ENCODE peak calls at places on chromosomes 16 and 17, in six cellular contexts. P, Z, Y, Q, I and X are unnamed samples.

GRCh38 chr16:70460737-70461261 is 6.4 kb downstream of the FCSK start:
- DNase-seq in P (no peak), Z (no peak), Y (no peak), Q (no peak), I (no peak), X (no peak)

GRCh38 chr17:7889166-7889584 is 586 bp downstream of the CHD3 start:
- DNase-seq in P (no peak), Z (peak), Y (peak), Q (peak), I (peak), X (no peak)

GRCh38 chr17:3026856-3027751 is 36.3 kb downstream of the OR1D5 start:
- DNase-seq in P (no peak), Z (peak), Y (no peak), Q (no peak), I (peak), X (peak)

GRCh38 chr16:49773534-49774486 is 82.1 kb downstream of the ZNF423 start:
- DNase-seq in P (no peak), Z (no peak), Y (no peak), Q (no peak), I (no peak), X (no peak)

GRCh38 chr17:73247728-73248127 is 14.0 kb downstream of the CPSF4L start:
- DNase-seq in P (no peak), Z (no peak), Y (no peak), Q (peak), I (no peak), X (no peak)

GRCh38 chr17:40417609-40418427 is at the start of gene TOP2A:
- DNase-seq in P (peak), Z (peak), Y (peak), Q (peak), I (peak), X (no peak)

GRCh38 chr17:3685174-3685812 is 10.7 kb downstream of the P2RX5 start:
- DNase-seq in P (no peak), Z (no peak), Y (no peak), Q (no peak), I (no peak), X (no peak)

GRCh38 chr17:17484451-17484899 is 7.7 kb downstream of the MED9 start:
- DNase-seq in P (no peak), Z (no peak), Y (no peak), Q (no peak), I (no peak), X (peak)

GRCh38 chr17:39631403-39631802 is 4.7 kb downstream of the PPP1R1B start:
- DNase-seq in P (no peak), Z (no peak), Y (no peak), Q (no peak), I (no peak), X (no peak)

GRCh38 chr16:81767987-81768592 is 11.0 kb upstream of the PLCG2 start:
- DNase-seq in P (no peak), Z (no peak), Y (no peak), Q (peak), I (no peak), X (no peak)

GRCh38 chr16:66705790-66706505 is 9.4 kb upstream of the CMTM4 start:
- DNase-seq in P (no peak), Z (peak), Y (peak), Q (no peak), I (peak), X (no peak)

GRCh38 chr16:47858333-47859067 is 297.3 kb downstream of the ABCC12 start:
- DNase-seq in P (no peak), Z (no peak), Y (no peak), Q (no peak), I (no peak), X (no peak)

GRCh38 chr17:721540-721937 is 6.9 kb upstream of the VPS53 start:
- DNase-seq in P (no peak), Z (no peak), Y (no peak), Q (no peak), I (no peak), X (no peak)

GRCh38 chr16:58024673-58025350 is 742 bp upstream of the MMP15 start:
- DNase-seq in P (no peak), Z (no peak), Y (peak), Q (peak), I (peak), X (peak)

GRCh38 chr16:2955438-2955778 is 8.7 kb upstream of the KREMEN2 start:
- DNase-seq in P (no peak), Z (no peak), Y (no peak), Q (no peak), I (no peak), X (peak)
- TF ChIP-seq CTCF in P (no peak), Z (no peak), Y (no peak), Q (no peak), I (no peak), X (no peak)

GRCh38 chr16:63080736-63081135 is 1044.5 kb upstream of the CDH8 start:
- DNase-seq in P (no peak), Z (no peak), Y (no peak), Q (no peak), I (no peak), X (no peak)
- TF ChIP-seq CTCF in P (no peak), Z (no peak), Y (no peak), Q (no peak), I (no peak), X (no peak)

GRCh38 chr17:81694810-81695209 is 8.4 kb upstream of the MRPL12 start:
- DNase-seq in P (no peak), Z (no peak), Y (no peak), Q (no peak), I (no peak), X (no peak)

GRCh38 chr17:81691196-81691595 is 7.4 kb downstream of the HGS start:
- DNase-seq in P (no peak), Z (no peak), Y (no peak), Q (no peak), I (no peak), X (no peak)

GRCh38 chr17:81691608-81692007 is 7.8 kb downstream of the HGS start:
- DNase-seq in P (no peak), Z (no peak), Y (no peak), Q (no peak), I (no peak), X (no peak)

GRCh38 chr17:81695801-81696200 is 7.4 kb upstream of the MRPL12 start:
- DNase-seq in P (no peak), Z (no peak), Y (no peak), Q (no peak), I (no peak), X (no peak)

GRCh38 chr17:81693491-81694360 is 9.4 kb upstream of the MRPL12 start:
- DNase-seq in P (no peak), Z (no peak), Y (no peak), Q (no peak), I (no peak), X (no peak)
- TF ChIP-seq CTCF in P (no peak), Z (no peak), Y (no peak), Q (peak), I (no peak), X (peak)

GRCh38 chr16:10202650-10203049 is 20.4 kb upstream of the GRIN2A start:
- DNase-seq in P (no peak), Z (no peak), Y (no peak), Q (no peak), I (no peak), X (no peak)
- TF ChIP-seq CTCF in P (peak), Z (no peak), Y (no peak), Q (no peak), I (no peak), X (no peak)

DNA sequence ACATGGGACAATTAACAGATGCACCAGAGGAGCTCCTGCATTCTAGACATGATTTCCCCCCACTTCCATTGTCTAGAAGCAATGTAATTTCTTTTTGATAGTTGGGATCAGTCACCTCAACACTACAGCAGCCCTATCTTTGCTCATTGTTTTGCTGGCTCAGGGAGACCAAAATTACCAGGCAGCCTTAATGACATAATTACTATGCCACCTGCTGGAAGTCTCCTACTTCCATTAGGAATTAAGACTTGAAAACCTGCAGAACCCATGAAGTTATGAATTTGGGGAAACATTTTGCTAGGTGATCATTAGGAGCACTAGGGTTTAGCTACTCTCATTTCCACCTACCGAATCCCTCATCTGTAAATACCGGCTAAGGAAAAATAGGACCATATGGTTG is 312.0 kb upstream of the CA10 start:
- DNase-seq in P (no peak), Z (no peak), Y (no peak), Q (no peak), I (no peak), X (no peak)
- TF ChIP-seq CTCF in P (no peak), Z (no peak), Y (no peak), Q (no peak), I (no peak), X (no peak)

GRCh38 chr17:43027091-43028032 is 2.3 kb downstream of the RND2 start:
- DNase-seq in P (no peak), Z (no peak), Y (no peak), Q (no peak), I (no peak), X (no peak)
- TF ChIP-seq CTCF in P (no peak), Z (no peak), Y (no peak), Q (no peak), I (no peak), X (no peak)

DNA sequence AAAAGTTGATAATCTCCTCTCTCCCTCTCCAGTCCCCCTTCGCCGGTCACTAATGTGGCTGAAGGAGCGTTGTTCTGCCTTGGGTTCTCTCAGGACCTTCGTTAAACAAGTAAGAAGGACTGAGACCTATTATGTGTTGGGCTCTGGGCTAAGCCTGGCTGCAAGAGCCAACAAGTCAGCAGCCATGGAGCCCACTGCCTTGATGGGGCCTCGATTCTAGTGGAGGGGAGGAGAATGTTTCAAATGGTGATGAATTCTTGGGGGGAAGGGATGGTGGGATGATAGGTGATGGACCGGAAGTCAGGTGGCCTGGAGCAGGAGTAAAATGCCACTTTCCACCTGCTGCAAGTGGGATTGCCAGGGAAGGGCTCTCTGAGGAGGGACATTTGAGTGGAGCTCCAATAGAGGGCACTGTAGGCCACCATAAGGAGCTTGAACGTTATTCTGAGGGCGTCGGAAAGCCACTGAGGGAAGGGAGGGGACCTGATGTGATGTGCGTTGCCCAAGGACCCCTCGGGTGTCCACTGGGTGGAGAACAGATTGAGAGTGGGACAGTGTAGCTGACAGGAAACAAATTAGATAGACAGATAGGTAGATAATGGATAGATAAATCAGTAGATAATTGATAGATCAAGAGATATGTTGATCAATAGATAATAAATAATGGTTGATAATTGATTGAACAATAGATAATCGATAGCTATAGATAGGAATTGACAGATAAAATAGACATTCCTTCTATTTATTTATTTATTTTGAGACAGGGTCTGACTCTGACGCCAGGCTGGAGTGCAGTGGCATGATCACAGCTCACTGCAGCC is 18.3 kb upstream of the NXPH3 start:
- DNase-seq in P (no peak), Z (no peak), Y (no peak), Q (peak), I (no peak), X (no peak)
- TF ChIP-seq CTCF in P (peak), Z (peak), Y (peak), Q (peak), I (peak), X (peak)

DNA sequence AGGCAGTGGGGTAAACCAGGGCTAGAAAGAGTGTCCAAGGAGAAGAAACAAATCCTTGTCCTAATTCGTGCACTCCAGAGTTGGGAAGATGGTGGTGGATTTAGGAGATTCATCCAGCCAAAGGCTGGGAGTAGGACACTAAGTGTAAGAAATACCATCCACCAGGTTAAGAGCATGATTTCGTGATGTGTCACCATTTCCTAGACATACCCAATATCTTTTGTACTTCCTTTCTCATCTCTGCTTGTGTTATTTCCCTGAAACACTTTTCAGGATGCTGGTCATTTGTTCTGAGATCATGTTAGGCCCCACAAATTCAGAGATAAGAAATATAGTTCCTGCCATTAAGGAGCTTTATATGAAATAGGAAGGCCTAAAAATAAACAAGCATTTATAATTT is 106.3 kb upstream of the HLF start:
- DNase-seq in P (no peak), Z (no peak), Y (no peak), Q (peak), I (no peak), X (no peak)
- TF ChIP-seq CTCF in P (no peak), Z (no peak), Y (no peak), Q (no peak), I (no peak), X (no peak)

GRCh38 chr16:89924925-89925307 is 1.8 kb downstream of the TUBB3 start:
- DNase-seq in P (no peak), Z (no peak), Y (no peak), Q (no peak), I (no peak), X (no peak)

GRCh38 chr16:89923640-89924297 is 627 bp downstream of the TUBB3 start:
- DNase-seq in P (no peak), Z (no peak), Y (peak), Q (no peak), I (no peak), X (peak)

GRCh38 chr16:89922884-89923639 is at the start of gene TUBB3:
- DNase-seq in P (no peak), Z (no peak), Y (peak), Q (peak), I (peak), X (peak)

GRCh38 chr16:89924298-89924924 is 1.3 kb downstream of the TUBB3 start:
- DNase-seq in P (no peak), Z (no peak), Y (no peak), Q (peak), I (no peak), X (no peak)

DNA sequence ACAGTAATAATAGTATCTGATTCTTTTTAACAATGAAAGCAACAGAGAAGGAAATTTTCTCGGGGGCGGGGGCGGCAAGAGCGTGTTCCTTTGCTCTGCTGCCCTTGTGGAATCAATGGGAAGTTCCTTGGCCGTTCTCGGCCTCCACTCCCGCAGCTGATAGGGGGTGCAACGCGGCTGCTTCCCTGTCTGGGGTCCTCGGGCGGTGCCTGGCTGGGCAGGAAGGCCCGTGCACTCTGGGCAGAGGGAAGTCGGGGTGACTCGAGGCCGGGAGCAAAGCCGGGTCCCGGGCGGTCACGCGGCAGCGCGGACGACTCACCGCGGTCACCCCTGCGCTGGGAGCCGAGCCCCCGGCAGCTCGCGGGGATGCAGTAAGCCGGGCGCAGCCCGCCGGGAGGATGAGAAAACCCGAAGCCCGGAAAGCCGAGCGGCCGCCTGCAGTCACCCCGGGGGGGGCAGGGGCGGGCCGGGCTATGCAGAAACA is 2.5 kb downstream of the TUBB3 start:
- DNase-seq in P (no peak), Z (no peak), Y (no peak), Q (no peak), I (no peak), X (peak)
- TF ChIP-seq CTCF in P (no peak), Z (no peak), Y (no peak), Q (no peak), I (no peak), X (peak)

GRCh38 chr17:48767263-48767774 is 38.8 kb upstream of the HOXB13 start:
- DNase-seq in P (no peak), Z (no peak), Y (no peak), Q (no peak), I (no peak), X (no peak)
- TF ChIP-seq CTCF in P (peak), Z (no peak), Y (no peak), Q (no peak), I (no peak), X (no peak)